ENCODE peak calls at places on chromosomes 1 and 21, in five cellular contexts. W is NAMALWA; Y is stimulated activated naive CD8-positive, alpha-beta T cell treated with anti-CD3 and anti-CD28 coated beads, Interleukin-15, amount 100 ng/mL, for 72 hours; F is stimulated activated CD8-positive, alpha-beta memory T cell treated with anti-CD3 and anti-CD28 coated beads, Interleukin-4, amount 100 ng/mL, for 4 hours; X is CD8-positive, alpha-beta T cell. K is an unnamed sample.

GRCh38 chr1:14740466-14740865 is 142.0 kb downstream of the KAZN start:
- DNase-seq in X (no peak), F (no peak), Y (no peak), W (no peak), K (no peak)

GRCh38 chr21:32886339-32886738 is 114.8 kb upstream of the PAXBP1 start:
- DNase-seq in F (no peak), W (no peak), X (no peak), Y (no peak), K (no peak)

GRCh38 chr1:43352351-43352705 is 6.5 kb upstream of the CDC20 start:
- DNase-seq in Y (no peak), X (no peak), W (no peak), F (no peak), K (no peak)

GRCh38 chr1:153567621-153568366 is 2.1 kb upstream of the S100A2 start:
- DNase-seq in F (no peak), Y (peak; percentile 67), W (peak; percentile 35), X (no peak), K (no peak)

GRCh38 chr1:70093250-70093975 is 112.0 kb downstream of the LRRC40 start:
- DNase-seq in F (no peak), Y (no peak), X (no peak), W (no peak), K (no peak)

GRCh38 chr1:71273326-71273725 is 192.5 kb upstream of the ZRANB2 start:
- DNase-seq in X (no peak), Y (no peak), F (no peak), W (no peak), K (no peak)

GRCh38 chr1:3611170-3612019 is at the start of gene MEGF6:
- DNase-seq in F (peak; percentile 48), Y (no peak), X (no peak), W (no peak), K (peak; percentile 68)

GRCh38 chr1:151718011-151718431 is 1.4 kb upstream of the CELF3 start:
- DNase-seq in X (no peak), F (no peak), Y (no peak), W (no peak), K (peak; percentile 20)

GRCh38 chr1:11482904-11483479 is 4.0 kb downstream of the DISP3 start:
- DNase-seq in Y (no peak), W (no peak), X (no peak), F (no peak), K (no peak)

GRCh38 chr21:39012314-39013230 is 170.7 kb downstream of the PSMG1 start:
- DNase-seq in X (no peak), F (no peak), Y (no peak), W (no peak), K (no peak)

GRCh38 chr1:15525043-15525958 is 1.3 kb upstream of the CASP9 start:
- DNase-seq in F (peak; percentile 99), W (peak; percentile 69), X (no peak), Y (peak; percentile 100), K (no peak)

GRCh38 chr1:6603851-6604558 is 1.3 kb upstream of the KLHL21 start:
- DNase-seq in Y (no peak), X (no peak), W (no peak), F (no peak), K (peak; percentile 84)

GRCh38 chr1:1889090-1889750 is 1.7 kb downstream of the GNB1 start:
- DNase-seq in W (peak; percentile 41), F (no peak), Y (no peak), X (no peak), K (no peak)

GRCh38 chr1:180268556-180269044 is 38.5 kb downstream of the LHX4 start:
- DNase-seq in Y (no peak), X (no peak), W (no peak), F (no peak), K (no peak)

GRCh38 chr1:25100151-25100841 is 132.0 kb downstream of the SYF2 start:
- DNase-seq in W (no peak), F (no peak), X (no peak), Y (no peak), K (no peak)

GRCh38 chr1:73359001-73359400 is 839.0 kb downstream of the LRRIQ3 start:
- DNase-seq in W (no peak), F (no peak), X (no peak), Y (no peak), K (no peak)

GRCh38 chr1:178579562-178579961 is 66.7 kb downstream of the TEX35 start:
- DNase-seq in X (no peak), F (no peak), W (peak; percentile 77), Y (no peak), K (no peak)

GRCh38 chr1:194975913-194976312 is 1632.3 kb downstream of the KCNT2 start:
- DNase-seq in F (no peak), W (no peak), Y (no peak), X (no peak), K (no peak)

GRCh38 chr1:50968021-50968883 is 1.8 kb upstream of the CDKN2C start:
- DNase-seq in F (peak; percentile 66), W (peak; percentile 90), Y (peak; percentile 82), X (peak; percentile 57), K (peak; percentile 94)

GRCh38 chr21:29256125-29256895 is 42.4 kb upstream of the BACH1 start:
- DNase-seq in X (no peak), W (no peak), Y (no peak), F (no peak), K (no peak)

GRCh38 chr1:153536618-153537375 is 1.0 kb upstream of the S100A6 start:
- DNase-seq in F (no peak), W (no peak), Y (no peak), X (no peak), K (no peak)

GRCh38 chr1:233367057-233367759 is 39.7 kb downstream of the MAP3K21 start:
- DNase-seq in X (no peak), F (no peak), Y (no peak), W (no peak), K (no peak)

GRCh38 chr1:197149340-197149739 is 2.9 kb upstream of the ASPM start:
- DNase-seq in X (no peak), F (no peak), W (no peak), Y (no peak), K (no peak)

GRCh38 chr21:26116456-26117011 is 54.0 kb downstream of the APP start:
- DNase-seq in Y (no peak), W (no peak), X (no peak), F (no peak), K (no peak)

K was measured in heart right ventricle.